ENCODE peak calls at places on chromosome 14, in five cellular contexts. Q, J, X, U and R are unnamed samples.

GRCh38 chr14:96176811-96177211 is 27.8 kb upstream of the BDKRB2 start:
- DNase-seq in Q (no peak), J (no peak), X (no peak), U (no peak), R (no peak)

GRCh38 chr14:60905930-60906329 is 74.9 kb downstream of the TRMT5 start:
- DNase-seq in Q (no peak), J (no peak), X (no peak), U (no peak), R (no peak)

GRCh38 chr14:105448706-105449111 is 25.9 kb upstream of the CRIP2 start:
- DNase-seq in Q (peak; percentile 20), J (peak; percentile 90), X (peak; percentile 66), U (no peak), R (peak; percentile 88)

GRCh38 chr14:55846852-55847471 is 267.0 kb downstream of the KTN1 start:
- DNase-seq in Q (no peak), J (no peak), X (no peak), U (no peak), R (no peak)

GRCh38 chr14:90408713-90409112 is 11.9 kb downstream of the CALM1 start:
- DNase-seq in Q (no peak), J (no peak), X (no peak), U (no peak), R (peak; percentile 42)

GRCh38 chr14:40197344-40197743 is 765.1 kb upstream of the FBXO33 start:
- DNase-seq in Q (no peak), J (no peak), X (no peak), U (no peak), R (no peak)

GRCh38 chr14:32623300-32624093 is 294.4 kb downstream of the AKAP6 start:
- DNase-seq in Q (no peak), J (no peak), X (no peak), U (no peak), R (no peak)

GRCh38 chr14:90804292-90804671 is 11.9 kb downstream of the TTC7B start:
- DNase-seq in Q (no peak), J (no peak), X (peak; percentile 26), U (no peak), R (no peak)

GRCh38 chr14:98182385-98183055 is 1089.5 kb downstream of the BCL11B start:
- DNase-seq in Q (no peak), J (no peak), X (no peak), U (no peak), R (no peak)

GRCh38 chr14:61839452-61839851 is 77.2 kb downstream of the SNAPC1 start:
- DNase-seq in Q (no peak), J (no peak), X (no peak), U (no peak), R (no peak)

GRCh38 chr14:70753518-70753953 is 55.8 kb downstream of the MAP3K9 start:
- DNase-seq in Q (peak; percentile 94), J (no peak), X (no peak), U (no peak), R (no peak)

GRCh38 chr14:92637228-92637627 is 111.2 kb downstream of the LGMN start:
- DNase-seq in Q (no peak), J (no peak), X (no peak), U (no peak), R (peak; percentile 31)

GRCh38 chr14:29240046-29240445 is 473.5 kb downstream of the FOXG1 start:
- DNase-seq in Q (no peak), J (no peak), X (no peak), U (no peak), R (no peak)

GRCh38 chr14:32513571-32514009 is 184.5 kb downstream of the AKAP6 start:
- DNase-seq in Q (no peak), J (no peak), X (no peak), U (no peak), R (no peak)

GRCh38 chr14:75446447-75446846 is 18.6 kb downstream of the JDP2 start:
- DNase-seq in Q (no peak), J (no peak), X (no peak), U (no peak), R (no peak)

GRCh38 chr14:76502638-76503037 is 126.7 kb downstream of the ESRRB start:
- DNase-seq in Q (no peak), J (no peak), X (no peak), U (peak; percentile 49), R (no peak)

GRCh38 chr14:76829016-76829365 is 2.8 kb downstream of the LRRC74A start:
- DNase-seq in Q (no peak), J (no peak), X (no peak), U (no peak), R (no peak)

GRCh38 chr14:38203929-38204716 is 3.6 kb upstream of the SSTR1 start:
- DNase-seq in Q (no peak), J (no peak), X (no peak), U (no peak), R (peak; percentile 43)

GRCh38 chr14:75711796-75712211 is 50.8 kb downstream of the TTLL5 start:
- DNase-seq in Q (peak; percentile 96), J (peak; percentile 51), X (peak; percentile 2), U (peak; percentile 40), R (peak; percentile 28)

GRCh38 chr14:74616507-74616906 is 4.5 kb upstream of the LTBP2 start:
- DNase-seq in Q (no peak), J (no peak), X (peak; percentile 47), U (no peak), R (no peak)

GRCh38 chr14:55807059-55807499 is 227.1 kb downstream of the KTN1 start:
- DNase-seq in Q (peak; percentile 28), J (no peak), X (peak; percentile 77), U (no peak), R (no peak)

GRCh38 chr14:62882967-62883366 is 162.3 kb downstream of the KCNH5 start:
- DNase-seq in Q (no peak), J (no peak), X (no peak), U (no peak), R (no peak)

GRCh38 chr14:70782361-70782760 is 27.0 kb downstream of the MAP3K9 start:
- DNase-seq in Q (no peak), J (no peak), X (no peak), U (no peak), R (no peak)

GRCh38 chr14:68495101-68495637 is 297.7 kb downstream of the ZFP36L1 start:
- DNase-seq in Q (no peak), J (no peak), X (no peak), U (no peak), R (no peak)

GRCh38 chr14:35988972-35989690 is 163.0 kb downstream of the BRMS1L start:
- DNase-seq in Q (no peak), J (no peak), X (no peak), U (no peak), R (no peak)

GRCh38 chr14:91177073-91177796 is 63.4 kb downstream of the DGLUCY start:
- DNase-seq in Q (peak; percentile 48), J (peak; percentile 66), X (peak; percentile 73), U (peak; percentile 35), R (peak; percentile 77)

GRCh38 chr14:22836301-22837058 is at the start of gene MMP14:
- DNase-seq in Q (no peak), J (peak; percentile 60), X (no peak), U (no peak), R (peak; percentile 80)

DNA sequence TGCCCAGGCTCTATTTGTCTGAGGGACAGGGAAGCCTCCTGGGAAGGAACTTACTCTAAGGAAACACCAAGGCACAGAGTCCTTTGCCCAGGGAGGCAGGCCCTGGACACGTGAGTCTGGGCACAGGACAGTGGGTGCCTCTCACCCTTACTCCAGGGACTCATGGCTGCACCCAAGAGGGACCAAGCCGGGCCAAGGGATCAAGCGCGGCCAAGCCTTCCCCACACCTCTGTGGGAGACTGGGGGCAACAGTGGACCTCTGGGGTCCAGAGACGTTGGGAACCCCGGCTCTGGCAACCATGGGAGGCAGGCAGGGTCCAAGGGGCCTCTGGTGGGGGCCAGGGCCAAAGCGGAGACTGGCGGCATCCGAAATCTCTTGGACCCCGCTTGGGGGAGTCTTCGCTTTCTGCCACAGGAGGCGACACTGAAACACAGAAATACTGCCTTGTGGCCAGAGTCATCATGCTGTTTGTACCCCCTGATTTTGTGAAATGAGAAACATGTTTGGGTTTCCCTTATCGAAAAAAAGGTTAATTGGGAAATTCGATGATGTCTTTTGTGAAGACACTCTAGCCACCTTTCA is 51.7 kb upstream of the BCL11B start:
- DNase-seq in Q (no peak), J (peak; percentile 50), X (no peak), U (no peak), R (peak; percentile 37)
- H3K27ac ChIP-seq in Q (no peak overlapping the region), J (no peak overlapping the region), X (no peak overlapping the region), U (no peak overlapping the region), R (no peak overlapping the region)

DNA sequence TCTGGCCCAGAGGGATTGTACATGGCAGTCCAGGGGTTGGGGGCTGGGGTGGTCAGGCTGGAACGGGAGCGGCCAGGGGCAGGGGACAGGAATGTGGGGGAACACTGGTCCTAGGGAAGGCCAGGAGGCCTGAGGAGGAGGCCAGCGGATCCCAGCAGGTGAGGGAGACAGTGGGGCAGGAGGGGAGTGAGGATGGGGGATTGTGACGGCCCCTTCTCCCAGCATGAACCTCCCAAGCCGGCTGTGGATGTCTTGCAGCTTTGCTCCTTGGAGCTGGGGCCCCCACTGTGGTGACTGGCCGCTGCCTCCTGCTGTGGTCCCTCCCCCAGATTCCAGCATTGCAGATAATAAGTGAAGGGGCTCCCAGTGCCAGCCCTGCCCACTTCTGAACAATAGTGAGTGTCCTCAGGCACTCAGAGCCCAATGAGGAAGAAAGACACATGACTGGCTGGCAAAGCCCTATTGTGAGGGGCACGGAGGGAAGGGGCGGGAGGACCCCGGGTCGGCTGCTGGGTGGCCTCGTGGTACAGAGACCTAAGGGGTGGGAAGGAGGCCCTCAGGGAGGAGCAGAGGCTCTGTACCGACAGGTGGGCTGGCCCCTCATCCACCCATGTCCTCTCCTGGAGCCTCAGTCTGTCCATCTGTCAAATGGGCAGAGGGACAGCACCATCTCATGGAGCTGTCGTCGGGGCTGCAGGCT is 215.0 kb downstream of the KIF26A start:
- DNase-seq in Q (no peak), J (no peak), X (no peak), U (no peak), R (no peak)
- TF ChIP-seq CREB1 in Q (no peak), J (no peak), X (no peak), U (no peak), R (no peak)

DNA sequence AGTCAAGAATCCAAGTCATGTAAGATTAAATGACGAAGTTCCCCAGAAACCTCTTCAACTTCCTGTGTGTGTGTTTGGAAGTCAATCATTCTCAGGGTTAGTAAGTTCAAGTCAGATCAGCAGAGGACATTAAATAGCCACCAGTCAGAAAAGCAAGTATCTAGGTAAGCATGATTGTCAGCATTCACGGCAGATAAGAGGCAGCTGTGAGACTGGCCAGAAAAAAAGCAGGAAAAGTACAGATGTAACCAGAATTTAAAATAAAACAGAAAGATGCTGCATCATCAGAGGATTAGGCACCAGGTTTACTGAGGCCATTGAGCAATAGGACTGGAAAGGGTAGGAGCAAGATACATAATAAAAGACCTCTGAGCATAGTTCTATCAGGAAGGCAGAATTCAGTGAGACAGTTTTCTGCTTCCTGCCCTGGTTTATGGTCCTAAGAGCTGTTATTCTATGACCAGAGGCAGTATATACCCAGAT is 606.9 kb downstream of the FSCB start:
- DNase-seq in Q (peak; percentile 92), J (no peak), X (no peak), U (no peak), R (peak; percentile 10)
- H3K4me2 ChIP-seq in Q (peak overlapping the region; percentile 57), J (no peak overlapping the region), X (no peak overlapping the region), U (no peak overlapping the region), R (no peak overlapping the region)

DNA sequence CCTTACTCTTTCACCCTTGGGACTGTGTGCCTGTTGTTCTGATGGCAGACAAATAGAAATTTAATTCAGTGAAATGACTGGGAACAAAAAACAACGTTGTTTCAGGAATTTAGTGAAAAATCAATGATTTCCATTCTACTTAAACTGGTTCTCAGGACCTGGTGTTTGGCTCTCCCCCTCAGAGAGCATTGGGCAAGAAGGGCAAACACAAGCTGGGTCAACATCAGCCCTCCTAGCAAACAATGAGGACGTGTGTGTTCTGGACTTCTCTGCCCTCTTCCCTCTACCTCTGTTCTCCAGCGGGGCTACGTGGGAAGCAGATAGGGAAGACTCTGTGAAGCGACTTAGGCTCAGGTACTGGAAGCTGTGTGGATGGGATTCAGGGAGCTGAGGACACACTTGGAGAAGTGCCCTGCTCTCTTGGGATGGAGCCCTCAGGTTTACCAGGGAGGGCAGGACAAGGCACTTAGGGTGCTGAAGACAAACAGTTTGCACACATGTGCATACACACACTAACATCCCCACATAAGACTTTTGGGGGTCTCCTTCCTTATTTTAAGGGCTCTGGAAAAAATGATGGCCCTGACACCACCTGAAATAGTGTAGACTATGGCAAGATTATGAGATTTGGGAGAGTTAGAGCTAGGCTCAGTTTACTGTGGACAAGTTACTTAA is 7.6 kb upstream of the SERPINA1 start:
- DNase-seq in Q (peak; percentile 99), J (no peak), X (no peak), U (no peak), R (no peak)
- H3K27ac ChIP-seq in Q (peak overlapping the region; percentile 87), J (no peak overlapping the region), X (no peak overlapping the region), U (no peak overlapping the region), R (no peak overlapping the region)